ENCODE peak calls at places on chromosomes 1 and 21, in four cellular contexts. One of them, this sample, is unnamed.

GRCh38 chr1:13699510-13699909 is 478 bp upstream of the PRDM2 start:
- DNase-seq in IMR-90: no peak
- DNase-seq in H9: peak
- DNase-seq in H1: no peak
- DNase-seq in this sample: peak

GRCh38 chr1:6635910-6636760 is 11.5 kb downstream of the THAP3 start:
- DNase-seq in IMR-90: peak
- DNase-seq in H9: no peak
- DNase-seq in H1: no peak
- DNase-seq in this sample: no peak

GRCh38 chr1:30965914-30966313 is 57.4 kb upstream of the SDC3 start:
- DNase-seq in IMR-90: no peak
- DNase-seq in H9: no peak
- DNase-seq in H1: no peak
- DNase-seq in this sample: no peak

GRCh38 chr1:160639652-160640051 is 7.2 kb downstream of the SLAMF1 start:
- DNase-seq in H9: no peak
- DNase-seq in H1: no peak
- DNase-seq in IMR-90: no peak
- DNase-seq in this sample: no peak

GRCh38 chr1:20361805-20362381 is 71.2 kb downstream of the VWA5B1 start:
- DNase-seq in H1: peak
- DNase-seq in H9: peak
- DNase-seq in IMR-90: peak
- DNase-seq in this sample: peak

GRCh38 chr1:209527993-209528392 is 55.5 kb upstream of the CAMK1G start:
- DNase-seq in H1: no peak
- DNase-seq in H9: no peak
- DNase-seq in IMR-90: no peak
- DNase-seq in this sample: peak

GRCh38 chr1:52662645-52663313 is 29.8 kb downstream of the SHISAL2A start:
- DNase-seq in H1: peak
- DNase-seq in IMR-90: peak
- DNase-seq in H9: peak
- DNase-seq in this sample: peak

GRCh38 chr1:67162954-67163353 is 3.3 kb upstream of the IL23R start:
- DNase-seq in H1: no peak
- DNase-seq in H9: no peak
- DNase-seq in IMR-90: peak
- DNase-seq in this sample: peak

GRCh38 chr1:216453777-216454176 is 30.5 kb upstream of the USH2A start:
- DNase-seq in H1: no peak
- DNase-seq in IMR-90: no peak
- DNase-seq in H9: no peak
- DNase-seq in this sample: no peak

GRCh38 chr1:168281603-168282002 is 926 bp downstream of the TBX19 start:
- DNase-seq in H1: no peak
- DNase-seq in H9: no peak
- DNase-seq in IMR-90: no peak
- DNase-seq in this sample: no peak

GRCh38 chr1:184494929-184495328 is 108.1 kb downstream of the C1orf21 start:
- DNase-seq in H9: no peak
- DNase-seq in IMR-90: no peak
- DNase-seq in H1: no peak
- DNase-seq in this sample: no peak

GRCh38 chr21:34936299-34936698 is 112.8 kb downstream of the RUNX1 start:
- DNase-seq in IMR-90: no peak
- DNase-seq in H9: no peak
- DNase-seq in H1: no peak
- DNase-seq in this sample: no peak

GRCh38 chr21:34938079-34938764 is 110.9 kb downstream of the RUNX1 start:
- DNase-seq in H1: no peak
- DNase-seq in H9: no peak
- DNase-seq in IMR-90: peak
- DNase-seq in this sample: no peak

GRCh38 chr1:159091547-159092397 is 15.2 kb upstream of the AIM2 start:
- DNase-seq in H9: no peak
- DNase-seq in H1: no peak
- DNase-seq in IMR-90: peak
- DNase-seq in this sample: no peak

GRCh38 chr1:109402025-109402424 is 4.3 kb upstream of the SORT1 start:
- DNase-seq in H1: no peak
- DNase-seq in IMR-90: no peak
- DNase-seq in H9: no peak
- DNase-seq in this sample: no peak

GRCh38 chr1:90881034-90881433 is 140.8 kb downstream of the ZNF644 start:
- DNase-seq in H1: no peak
- DNase-seq in H9: no peak
- DNase-seq in IMR-90: no peak
- DNase-seq in this sample: no peak

GRCh38 chr1:27602510-27603319 is 1.2 kb downstream of the AHDC1 start:
- DNase-seq in H1: no peak
- DNase-seq in IMR-90: peak
- DNase-seq in H9: no peak
- DNase-seq in this sample: no peak

GRCh38 chr1:182752077-182752826 is 37.3 kb upstream of the NPL start:
- DNase-seq in H1: no peak
- DNase-seq in IMR-90: peak
- DNase-seq in H9: no peak
- DNase-seq in this sample: peak

GRCh38 chr21:31479222-31479621 is 135.2 kb upstream of the TIAM1 start:
- DNase-seq in H9: no peak
- DNase-seq in IMR-90: no peak
- DNase-seq in H1: no peak
- DNase-seq in this sample: no peak

GRCh38 chr21:31482460-31482859 is 138.4 kb upstream of the TIAM1 start:
- DNase-seq in H9: no peak
- DNase-seq in H1: no peak
- DNase-seq in IMR-90: no peak
- DNase-seq in this sample: no peak

GRCh38 chr21:31476551-31477120 is 132.6 kb upstream of the TIAM1 start:
- DNase-seq in H1: no peak
- DNase-seq in H9: no peak
- DNase-seq in IMR-90: no peak
- DNase-seq in this sample: peak

GRCh38 chr21:31480228-31480627 is 136.2 kb upstream of the TIAM1 start:
- DNase-seq in H9: no peak
- DNase-seq in IMR-90: no peak
- DNase-seq in H1: no peak
- DNase-seq in this sample: no peak

DNA sequence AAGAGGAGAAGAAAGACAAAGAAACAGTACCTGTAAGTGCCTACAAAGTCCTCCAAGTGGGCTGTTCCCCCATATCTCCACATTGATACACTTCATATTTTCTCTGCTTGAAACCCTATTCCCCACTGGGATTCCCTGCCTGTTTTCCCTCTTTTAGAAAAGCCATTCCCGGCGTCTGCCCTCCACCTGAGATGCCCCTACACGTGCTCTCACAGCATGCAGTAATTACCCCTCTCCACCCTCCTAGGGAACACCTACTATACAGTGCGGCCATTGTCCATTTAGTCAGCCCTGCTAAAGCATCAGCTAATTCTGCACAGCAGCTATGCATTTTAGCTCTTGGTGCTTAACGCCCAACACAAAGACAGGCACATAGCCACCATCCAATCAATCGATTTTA is 135.7 kb upstream of the TIAM1 start:
- DNase-seq in IMR-90: no peak
- DNase-seq in H9: no peak
- DNase-seq in H1: no peak
- DNase-seq in this sample: no peak
- H4K5ac ChIP-seq in IMR-90: no peak
- H4K5ac ChIP-seq in H9: no peak
- H4K5ac ChIP-seq in H1: no peak
- H4K5ac ChIP-seq in this sample: no peak

GRCh38 chr1:204286323-204286714 is 72.5 kb upstream of the GOLT1A start:
- DNase-seq in H1: no peak
- DNase-seq in IMR-90: no peak
- DNase-seq in H9: no peak
- DNase-seq in this sample: no peak

GRCh38 chr1:204286841-204287387 is 72.8 kb downstream of the PLEKHA6 start:
- DNase-seq in IMR-90: no peak
- DNase-seq in H1: no peak
- DNase-seq in H9: no peak
- DNase-seq in this sample: peak

GRCh38 chr1:204287466-204287881 is 72.3 kb downstream of the PLEKHA6 start:
- DNase-seq in H9: no peak
- DNase-seq in H1: no peak
- DNase-seq in IMR-90: no peak
- DNase-seq in this sample: peak

GRCh38 chr1:204289280-204289679 is 70.4 kb downstream of the PLEKHA6 start:
- DNase-seq in H1: no peak
- DNase-seq in IMR-90: no peak
- DNase-seq in H9: no peak
- DNase-seq in this sample: peak

DNA sequence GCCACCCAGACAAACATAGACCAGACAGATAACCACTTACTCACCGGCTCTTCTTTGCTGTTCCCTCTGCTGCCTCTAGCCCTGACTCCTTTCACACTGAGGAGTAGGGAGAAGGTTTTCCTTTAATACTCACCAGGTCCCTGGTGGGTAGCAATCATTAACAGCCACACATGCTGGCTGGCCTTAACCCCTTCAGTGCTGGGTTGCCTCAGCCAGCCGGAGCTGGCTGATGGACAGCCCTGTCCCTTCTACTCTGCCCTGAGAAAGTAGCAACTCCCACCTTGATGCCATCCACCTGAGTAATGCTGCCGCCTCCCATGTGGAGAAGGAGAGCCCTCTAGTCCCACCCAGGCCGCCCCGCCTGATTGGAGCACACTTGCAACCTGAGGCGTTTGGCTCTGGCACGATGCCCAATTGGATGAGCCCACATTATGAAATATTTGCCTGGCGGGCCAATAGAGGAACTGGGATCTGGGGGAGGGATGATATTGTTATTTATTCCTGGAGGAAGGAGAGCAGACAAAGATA is 71.6 kb downstream of the PLEKHA6 start:
- DNase-seq in H1: no peak
- DNase-seq in H9: peak
- DNase-seq in IMR-90: no peak
- DNase-seq in this sample: peak
- H2AK5ac ChIP-seq in H1: no peak
- H2AK5ac ChIP-seq in H9: no peak
- H2AK5ac ChIP-seq in IMR-90: peak
- H2AK5ac ChIP-seq in this sample: peak

GRCh38 chr1:32647308-32648134 is 2.8 kb downstream of the ZBTB8OS start:
- DNase-seq in H9: no peak
- DNase-seq in IMR-90: no peak
- DNase-seq in H1: no peak
- DNase-seq in this sample: no peak

GRCh38 chr1:32650157-32650751 is at the start of gene ZBTB8OS:
- DNase-seq in H1: peak
- DNase-seq in IMR-90: peak
- DNase-seq in H9: peak
- DNase-seq in this sample: peak

GRCh38 chr1:32650752-32651460 is at the start of gene RBBP4:
- DNase-seq in H1: peak
- DNase-seq in H9: peak
- DNase-seq in IMR-90: peak
- DNase-seq in this sample: peak

GRCh38 chr1:32652244-32652962 is 1.4 kb downstream of the RBBP4 start:
- DNase-seq in IMR-90: no peak
- DNase-seq in H9: no peak
- DNase-seq in H1: no peak
- DNase-seq in this sample: no peak

GRCh38 chr1:32651461-32652073 is 559 bp downstream of the RBBP4 start:
- DNase-seq in H9: no peak
- DNase-seq in IMR-90: no peak
- DNase-seq in H1: no peak
- DNase-seq in this sample: no peak
- H4K5ac ChIP-seq in H9: peak
- H4K5ac ChIP-seq in IMR-90: peak
- H4K5ac ChIP-seq in H1: peak
- H4K5ac ChIP-seq in this sample: no peak

GRCh38 chr1:1305300-1306069 is 2.2 kb downstream of the ACAP3 start:
- DNase-seq in H1: no peak
- DNase-seq in IMR-90: peak
- DNase-seq in H9: peak
- DNase-seq in this sample: peak
- H2AK5ac ChIP-seq in H1: no peak
- H2AK5ac ChIP-seq in IMR-90: peak
- H2AK5ac ChIP-seq in H9: no peak
- H2AK5ac ChIP-seq in this sample: no peak

GRCh38 chr1:153058826-153059784 is 1.8 kb upstream of the SPRR2A start:
- DNase-seq in H9: no peak
- DNase-seq in H1: no peak
- DNase-seq in IMR-90: no peak
- DNase-seq in this sample: peak
- H4K5ac ChIP-seq in H9: no peak
- H4K5ac ChIP-seq in H1: no peak
- H4K5ac ChIP-seq in IMR-90: no peak
- H4K5ac ChIP-seq in this sample: no peak

GRCh38 chr1:226309398-226310122 is 596 bp upstream of the LIN9 start:
- DNase-seq in H1: no peak
- DNase-seq in H9: no peak
- DNase-seq in IMR-90: no peak
- DNase-seq in this sample: peak
- H2AK5ac ChIP-seq in H1: no peak
- H2AK5ac ChIP-seq in H9: no peak
- H2AK5ac ChIP-seq in IMR-90: no peak
- H2AK5ac ChIP-seq in this sample: no peak

DNA sequence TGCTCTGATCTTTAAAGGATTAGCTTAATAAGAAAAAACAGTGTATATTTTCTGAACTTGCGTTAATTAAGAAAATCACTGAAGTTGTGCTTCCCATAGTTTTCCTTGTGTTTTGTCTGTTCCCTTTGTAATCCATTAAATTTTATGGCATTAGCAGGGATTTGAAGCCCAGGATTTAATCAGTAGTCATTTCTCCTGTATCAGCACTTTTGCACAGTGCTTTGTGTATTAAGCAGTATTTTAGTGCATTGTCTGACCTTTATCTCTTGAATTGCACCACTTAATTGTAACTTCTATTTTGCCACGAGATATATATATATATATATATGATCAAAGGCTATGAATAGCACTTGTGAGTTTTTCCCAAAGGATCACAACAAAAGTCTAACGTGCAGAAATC is 133.7 kb downstream of the S1PR1 start:
- DNase-seq in H1: no peak
- DNase-seq in H9: no peak
- DNase-seq in IMR-90: no peak
- DNase-seq in this sample: no peak
- H4K5ac ChIP-seq in H1: no peak
- H4K5ac ChIP-seq in H9: no peak
- H4K5ac ChIP-seq in IMR-90: no peak
- H4K5ac ChIP-seq in this sample: no peak

GRCh38 chr21:27565418-27565817 is 598.5 kb upstream of the ADAMTS5 start:
- DNase-seq in H9: no peak
- DNase-seq in IMR-90: no peak
- DNase-seq in H1: no peak
- DNase-seq in this sample: no peak
- H2AK5ac ChIP-seq in H9: no peak
- H2AK5ac ChIP-seq in IMR-90: peak
- H2AK5ac ChIP-seq in H1: no peak
- H2AK5ac ChIP-seq in this sample: no peak